ENCODE peak calls at places on chromosomes 12 and 14, in ten cellular contexts. X is sigmoid colon, G is transverse colon, S is adrenal gland, R is endothelial cell of umbilical vein, D is uterus, A is K562, V is stomach, T is ovary, K is heart left ventricle. L is an unnamed sample.

GRCh38 chr14:76968621-76969063 is 59.9 kb downstream of the IRF2BPL start:
- DNase-seq in X (no peak), G (no peak), S (no peak), R (no peak), D (no peak), A (no peak), V (peak), T (no peak), K (no peak), L (no peak)

GRCh38 chr12:130832561-130833209 is 6.4 kb downstream of the STX2 start:
- DNase-seq in X (no peak), G (no peak), S (peak), R (no peak), D (no peak), A (peak), V (no peak), T (peak), K (peak), L (peak)

GRCh38 chr14:88554458-88555286 is at the start of gene PTPN21:
- DNase-seq in X (peak), G (peak), S (peak), R (peak), D (peak), A (peak), V (peak), T (peak), K (peak), L (peak)

GRCh38 chr14:100914597-100915021 is 11.1 kb upstream of the RTL1 start:
- DNase-seq in X (no peak), G (no peak), S (no peak), R (peak), D (no peak), A (peak), V (no peak), T (no peak), K (no peak), L (no peak)

GRCh38 chr14:20620798-20621478 is 20.6 kb downstream of the OR6S1 start:
- DNase-seq in X (no peak), G (no peak), S (no peak), R (no peak), D (no peak), A (no peak), V (no peak), T (no peak), K (no peak), L (no peak)

GRCh38 chr14:52703225-52703624 is 3.8 kb upstream of the PSMC6 start:
- DNase-seq in X (no peak), G (peak), S (peak), R (peak), D (no peak), A (no peak), V (peak), T (no peak), K (no peak), L (peak)

GRCh38 chr12:108119126-108119973 is 9.7 kb upstream of the WSCD2 start:
- DNase-seq in X (no peak), G (no peak), S (no peak), R (no peak), D (peak), A (peak), V (peak), T (no peak), K (no peak), L (no peak)

GRCh38 chr12:79124385-79124784 is 259.8 kb downstream of the SYT1 start:
- DNase-seq in X (no peak), G (no peak), S (no peak), R (no peak), D (no peak), A (no peak), V (no peak), T (no peak), K (no peak), L (no peak)

GRCh38 chr12:125518074-125518473 is 452.8 kb downstream of the AACS start:
- DNase-seq in X (no peak), G (no peak), S (no peak), R (no peak), D (no peak), A (no peak), V (no peak), T (no peak), K (no peak), L (no peak)

GRCh38 chr14:52355016-52355430 is 40.9 kb downstream of the PTGER2 start:
- DNase-seq in X (no peak), G (no peak), S (no peak), R (no peak), D (no peak), A (no peak), V (no peak), T (no peak), K (no peak), L (no peak)

GRCh38 chr14:42742084-42742483 is 1135.4 kb downstream of the LRFN5 start:
- DNase-seq in X (no peak), G (no peak), S (no peak), R (no peak), D (no peak), A (no peak), V (no peak), T (no peak), K (no peak), L (no peak)

GRCh38 chr12:89230376-89231101 is 121.8 kb downstream of the DUSP6 start:
- DNase-seq in X (no peak), G (no peak), S (no peak), R (peak), D (no peak), A (no peak), V (no peak), T (no peak), K (no peak), L (no peak)

GRCh38 chr12:102888511-102888910 is 28.5 kb downstream of the PAH start:
- DNase-seq in X (no peak), G (no peak), S (no peak), R (no peak), D (no peak), A (no peak), V (no peak), T (no peak), K (no peak), L (no peak)

GRCh38 chr12:71782007-71782406 is 27.3 kb downstream of the RAB21 start:
- DNase-seq in X (no peak), G (no peak), S (no peak), R (no peak), D (no peak), A (no peak), V (no peak), T (no peak), K (no peak), L (no peak)

DNA sequence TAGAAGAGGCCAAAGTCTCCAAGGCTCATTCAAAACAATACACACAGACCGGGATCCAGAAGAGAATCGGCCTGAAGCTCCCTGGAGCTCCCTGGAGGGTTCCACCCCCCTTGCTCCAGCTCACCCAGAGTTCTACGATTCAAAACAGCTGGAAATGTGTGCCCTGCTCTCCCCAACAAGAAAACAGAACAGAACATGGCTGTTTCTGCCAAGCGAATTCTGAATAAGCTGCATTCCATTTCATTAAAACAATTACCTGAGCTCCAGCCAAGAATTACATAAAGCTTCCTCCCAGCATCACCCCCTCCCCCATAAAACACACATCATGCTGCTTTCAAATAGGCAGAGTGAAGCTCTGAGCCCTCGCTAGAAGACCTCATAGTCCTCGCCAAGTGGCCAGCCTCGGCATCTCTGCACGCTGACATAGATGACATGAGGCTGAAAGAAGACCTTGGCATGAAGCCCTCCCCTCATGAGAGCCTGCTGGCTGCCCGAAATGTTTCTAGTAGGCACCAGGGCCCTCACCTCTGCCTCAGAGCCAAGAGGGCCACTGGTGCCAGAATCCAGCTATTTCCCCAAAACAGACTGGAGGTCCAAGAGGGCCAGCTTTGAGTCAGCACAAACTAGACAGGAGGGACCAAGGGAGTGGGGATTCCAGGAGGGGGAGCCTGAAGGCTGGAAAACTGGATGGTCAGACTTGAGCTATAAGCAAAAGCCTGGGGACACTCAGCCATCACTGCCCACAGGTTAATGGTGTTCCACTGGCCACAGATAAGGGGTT is 8.3 kb downstream of the PXN start:
- DNase-seq in X (peak), G (no peak), S (peak), R (peak), D (peak), A (no peak), V (peak), T (peak), K (peak), L (no peak)
- TF ChIP-seq CTCF in X (no peak), G (no peak), S (no peak), R (no peak), D (no peak), A (no peak), V (no peak), T (no peak), K (no peak), L (no peak)

GRCh38 chr14:22821193-22822016 is 6.2 kb upstream of the SLC7A7 start:
- DNase-seq in X (peak), G (no peak), S (no peak), R (no peak), D (no peak), A (no peak), V (peak), T (no peak), K (no peak), L (no peak)
- TF ChIP-seq POLR2A in X (no peak), G (no peak), S (no peak), R (no peak), D (no peak), A (no peak), V (no peak), T (no peak), K (no peak), L (no peak)

DNA sequence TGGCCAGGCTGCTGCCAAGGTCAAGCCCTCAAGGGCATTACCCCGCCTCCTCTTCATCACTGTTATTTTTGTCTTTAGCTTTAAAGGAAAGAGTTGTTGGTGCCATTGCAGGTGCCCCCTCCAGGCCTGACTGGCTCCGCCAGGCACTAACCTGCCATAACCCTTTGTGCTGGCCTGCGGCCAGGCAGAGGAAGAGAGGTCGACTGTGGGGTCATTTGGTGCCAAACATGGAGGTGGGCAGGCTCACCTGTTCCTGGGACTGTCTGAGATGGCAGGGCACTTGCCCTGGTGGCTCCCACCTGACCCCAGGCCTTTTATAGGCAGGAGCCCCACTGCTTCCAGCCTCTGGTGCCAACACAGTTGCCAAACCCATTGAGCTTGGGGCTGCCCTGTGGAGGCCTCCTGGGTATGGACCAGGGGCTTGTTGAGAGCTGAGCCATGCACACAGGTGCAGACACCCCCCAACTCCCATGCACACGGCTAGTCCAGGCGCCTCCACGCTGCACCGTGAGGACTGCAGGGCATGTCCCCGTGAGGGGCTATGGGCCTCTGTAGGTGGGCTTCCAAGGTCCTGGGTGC is 29.4 kb upstream of the PLD4 start:
- DNase-seq in X (no peak), G (no peak), S (peak), R (no peak), D (peak), A (no peak), V (peak), T (peak), K (peak), L (peak)
- H3K4me3 ChIP-seq in X (no peak), G (no peak), S (no peak), R (no peak), D (no peak), A (no peak), V (no peak), T (no peak), K (peak), L (no peak)

GRCh38 chr12:114885501-114885900 is 201.5 kb upstream of the TBX3 start:
- DNase-seq in X (no peak), G (no peak), S (no peak), R (no peak), D (no peak), A (no peak), V (no peak), T (no peak), K (no peak), L (no peak)

GRCh38 chr12:114888458-114888857 is 204.5 kb upstream of the TBX3 start:
- DNase-seq in X (no peak), G (peak), S (no peak), R (no peak), D (no peak), A (no peak), V (no peak), T (no peak), K (no peak), L (no peak)

GRCh38 chr12:114888928-114889327 is 205.0 kb upstream of the TBX3 start:
- DNase-seq in X (no peak), G (no peak), S (no peak), R (no peak), D (no peak), A (no peak), V (no peak), T (no peak), K (no peak), L (no peak)

GRCh38 chr12:114882083-114882482 is 198.1 kb upstream of the TBX3 start:
- DNase-seq in X (no peak), G (no peak), S (no peak), R (no peak), D (no peak), A (no peak), V (no peak), T (no peak), K (no peak), L (no peak)

GRCh38 chr12:114884535-114884934 is 200.6 kb upstream of the TBX3 start:
- DNase-seq in X (no peak), G (no peak), S (no peak), R (no peak), D (no peak), A (no peak), V (no peak), T (no peak), K (no peak), L (no peak)
- TF ChIP-seq CTCF in X (no peak), G (no peak), S (no peak), R (no peak), D (no peak), A (no peak), V (no peak), T (no peak), K (no peak), L (no peak)

GRCh38 chr12:122064780-122065588 is 13.6 kb upstream of the MLXIP start:
- DNase-seq in X (peak), G (no peak), S (no peak), R (peak), D (peak), A (peak), V (no peak), T (peak), K (peak), L (no peak)
- TF ChIP-seq POLR2A in X (no peak), G (no peak), S (no peak), R (no peak), D (no peak), A (peak), V (no peak), T (peak), K (no peak), L (no peak)

DNA sequence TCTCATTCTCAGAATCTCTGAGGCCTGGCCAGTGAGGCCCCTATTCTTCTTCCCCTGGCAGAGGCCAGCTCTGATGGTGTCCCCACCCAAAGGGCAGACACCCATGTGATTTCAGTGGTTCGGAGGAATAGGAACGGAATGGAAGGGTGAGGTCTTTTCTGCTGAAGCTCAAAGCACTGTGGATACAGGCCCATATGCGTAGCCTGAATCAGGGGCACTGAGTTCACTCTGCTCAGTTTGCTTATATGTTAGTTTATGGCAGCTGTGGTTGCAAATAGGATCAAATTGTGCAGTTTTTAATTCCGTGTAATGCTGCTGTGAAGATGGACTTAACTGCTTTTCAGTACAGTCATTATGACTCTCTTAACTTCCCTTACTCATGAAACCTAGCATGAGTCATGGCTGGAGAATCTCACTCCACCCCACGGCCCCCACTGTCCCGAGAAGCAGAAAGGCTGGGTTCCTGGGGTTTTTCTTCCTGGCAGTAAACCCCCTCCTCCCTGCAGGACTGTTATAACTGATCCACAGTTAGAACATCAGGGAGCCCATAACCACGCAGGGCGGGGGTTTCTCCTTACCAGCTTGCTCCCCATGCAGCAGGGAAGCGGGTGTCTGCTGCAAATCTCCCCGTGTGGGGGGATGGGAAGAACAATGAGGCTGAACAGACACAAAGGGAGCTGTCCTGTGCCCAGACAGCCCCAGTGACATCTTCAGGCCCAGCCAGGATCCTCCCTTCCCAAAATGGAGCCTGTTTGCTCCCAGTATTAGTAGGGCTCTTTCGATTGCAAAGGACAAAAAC is 122.7 kb downstream of the SLC38A6 start:
- DNase-seq in X (peak), G (peak), S (no peak), R (peak), D (peak), A (peak), V (no peak), T (peak), K (no peak), L (peak)
- H3K4me3 ChIP-seq in X (peak), G (no peak), S (no peak), R (no peak), D (no peak), A (no peak), V (no peak), T (no peak), K (no peak), L (no peak)

GRCh38 chr12:96770239-96770780 is 136.7 kb upstream of the NEDD1 start:
- DNase-seq in X (no peak), G (no peak), S (no peak), R (no peak), D (no peak), A (no peak), V (no peak), T (no peak), K (no peak), L (no peak)

GRCh38 chr12:96766232-96766631 is 140.8 kb upstream of the NEDD1 start:
- DNase-seq in X (no peak), G (no peak), S (no peak), R (no peak), D (no peak), A (no peak), V (no peak), T (no peak), K (no peak), L (no peak)
- TF ChIP-seq CTCF in X (no peak), G (no peak), S (no peak), R (no peak), D (no peak), A (peak), V (no peak), T (no peak), K (no peak), L (no peak)

GRCh38 chr12:56082967-56083366 is 3.0 kb downstream of the ERBB3 start:
- DNase-seq in X (no peak), G (no peak), S (no peak), R (no peak), D (no peak), A (peak), V (no peak), T (no peak), K (no peak), L (no peak)

GRCh38 chr12:56080556-56081138 is 682 bp downstream of the ERBB3 start:
- DNase-seq in X (no peak), G (peak), S (no peak), R (no peak), D (no peak), A (peak), V (peak), T (no peak), K (no peak), L (no peak)

GRCh38 chr12:56079729-56080555 is at the start of gene ERBB3:
- DNase-seq in X (peak), G (peak), S (peak), R (peak), D (peak), A (peak), V (peak), T (peak), K (peak), L (peak)

GRCh38 chr12:56082382-56082781 is 2.4 kb downstream of the ERBB3 start:
- DNase-seq in X (peak), G (no peak), S (no peak), R (no peak), D (no peak), A (no peak), V (no peak), T (no peak), K (no peak), L (no peak)

DNA sequence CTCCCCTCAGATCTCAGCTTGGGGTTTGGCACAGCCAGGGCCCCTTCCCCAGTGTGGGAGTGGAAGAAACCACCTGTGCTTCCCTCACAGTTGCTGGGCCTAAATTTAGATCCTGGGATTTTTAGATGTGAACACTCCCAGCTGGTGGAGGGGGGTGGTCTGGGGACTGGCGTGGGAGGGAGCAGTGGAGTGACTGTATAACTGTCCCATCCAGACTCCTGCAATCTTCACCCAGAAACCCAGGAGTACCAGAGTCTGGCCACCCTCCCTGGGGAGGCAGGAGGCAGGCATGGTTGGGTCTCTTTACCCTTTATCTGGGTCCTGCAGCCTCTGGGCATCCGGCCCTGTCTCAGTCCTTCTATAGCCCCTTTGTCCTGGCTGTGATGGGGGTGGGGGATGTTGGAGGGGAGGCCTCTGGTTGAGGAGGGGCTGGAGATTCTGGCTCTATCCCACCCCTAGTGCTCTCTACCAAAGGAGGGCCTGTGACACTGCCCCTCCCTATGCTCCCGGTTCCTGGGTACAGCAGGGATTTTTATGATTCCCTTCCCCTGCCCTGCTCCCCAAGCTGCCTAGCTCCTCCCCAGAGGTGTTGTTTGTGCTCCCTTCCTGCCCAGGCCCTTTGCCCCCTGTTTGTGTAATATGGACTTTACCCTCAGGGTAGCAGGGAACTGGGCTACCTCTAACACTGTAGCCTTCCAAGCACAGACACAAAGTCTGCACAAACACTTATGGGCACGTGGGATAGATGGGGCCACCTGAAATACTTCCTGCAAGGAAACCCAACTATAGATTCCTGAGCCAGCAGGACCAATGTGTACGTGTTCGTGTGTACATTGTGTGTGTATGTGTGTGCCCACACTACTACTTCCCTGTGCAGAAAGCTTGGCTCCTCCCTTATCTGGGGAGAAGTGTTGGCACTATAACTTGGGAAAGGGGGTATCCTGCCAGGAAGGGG is 1.7 kb downstream of the ERBB3 start:
- DNase-seq in X (peak), G (peak), S (no peak), R (no peak), D (no peak), A (no peak), V (peak), T (no peak), K (no peak), L (no peak)
- TF ChIP-seq POLR2A in X (no peak), G (peak), S (no peak), R (no peak), D (no peak), A (no peak), V (no peak), T (no peak), K (no peak), L (no peak)

L was measured in lower leg skin.